ENCODE peak calls at places on chromosomes 12 and 14, in six cellular contexts. One of them, this sample, is unnamed.

GRCh38 chr12:99250091-99250490 is 397.5 kb upstream of the GARIN6 start:
- DNase-seq in HT-29: no peak
- DNase-seq in RPMI7951: no peak
- DNase-seq in activated T-helper 9 cell treated with anti-CD3 and anti-CD28 coated beads, Interleukin-2, amount 50 U/mL, for 16 hours: no peak
- DNase-seq in cardiac septum: no peak
- DNase-seq in right atrium auricular region: no peak
- DNase-seq in this sample: no peak

GRCh38 chr14:92780865-92781264 is 13.2 kb upstream of the GOLGA5 start:
- DNase-seq in HT-29: no peak
- DNase-seq in RPMI7951: no peak
- DNase-seq in activated T-helper 9 cell treated with anti-CD3 and anti-CD28 coated beads, Interleukin-2, amount 50 U/mL, for 16 hours: no peak
- DNase-seq in cardiac septum: no peak
- DNase-seq in right atrium auricular region: no peak
- DNase-seq in this sample: no peak

GRCh38 chr12:26177303-26177702 is 18.1 kb upstream of the SSPN start:
- DNase-seq in HT-29: peak; percentile 78
- DNase-seq in RPMI7951: no peak
- DNase-seq in activated T-helper 9 cell treated with anti-CD3 and anti-CD28 coated beads, Interleukin-2, amount 50 U/mL, for 16 hours: no peak
- DNase-seq in cardiac septum: no peak
- DNase-seq in right atrium auricular region: no peak
- DNase-seq in this sample: no peak

GRCh38 chr14:50055461-50056228 is 60.7 kb downstream of the VCPKMT start:
- DNase-seq in HT-29: no peak
- DNase-seq in RPMI7951: no peak
- DNase-seq in activated T-helper 9 cell treated with anti-CD3 and anti-CD28 coated beads, Interleukin-2, amount 50 U/mL, for 16 hours: no peak
- DNase-seq in cardiac septum: peak; percentile 74
- DNase-seq in right atrium auricular region: no peak
- DNase-seq in this sample: no peak

GRCh38 chr12:124713436-124714082 is 146.1 kb upstream of the NCOR2 start:
- DNase-seq in HT-29: no peak
- DNase-seq in RPMI7951: peak; percentile 85
- DNase-seq in activated T-helper 9 cell treated with anti-CD3 and anti-CD28 coated beads, Interleukin-2, amount 50 U/mL, for 16 hours: peak; percentile 23
- DNase-seq in cardiac septum: no peak
- DNase-seq in right atrium auricular region: peak; percentile 82
- DNase-seq in this sample: no peak

GRCh38 chr14:63752449-63753169 is 24.7 kb upstream of the SGPP1 start:
- DNase-seq in HT-29: peak; percentile 54
- DNase-seq in RPMI7951: peak; percentile 72
- DNase-seq in activated T-helper 9 cell treated with anti-CD3 and anti-CD28 coated beads, Interleukin-2, amount 50 U/mL, for 16 hours: no peak
- DNase-seq in cardiac septum: no peak
- DNase-seq in right atrium auricular region: no peak
- DNase-seq in this sample: no peak

GRCh38 chr14:60061371-60061770 is 30.4 kb upstream of the PCNX4 start:
- DNase-seq in HT-29: no peak
- DNase-seq in RPMI7951: no peak
- DNase-seq in activated T-helper 9 cell treated with anti-CD3 and anti-CD28 coated beads, Interleukin-2, amount 50 U/mL, for 16 hours: no peak
- DNase-seq in cardiac septum: no peak
- DNase-seq in right atrium auricular region: no peak
- DNase-seq in this sample: no peak

GRCh38 chr12:1857821-1858220 is 37.5 kb downstream of the LRTM2 start:
- DNase-seq in HT-29: no peak
- DNase-seq in RPMI7951: no peak
- DNase-seq in activated T-helper 9 cell treated with anti-CD3 and anti-CD28 coated beads, Interleukin-2, amount 50 U/mL, for 16 hours: no peak
- DNase-seq in cardiac septum: peak; percentile 56
- DNase-seq in right atrium auricular region: no peak
- DNase-seq in this sample: peak; percentile 46

GRCh38 chr12:76025601-76026575 is 5.7 kb downstream of the PHLDA1 start:
- DNase-seq in HT-29: peak; percentile 59
- DNase-seq in RPMI7951: peak; percentile 71
- DNase-seq in activated T-helper 9 cell treated with anti-CD3 and anti-CD28 coated beads, Interleukin-2, amount 50 U/mL, for 16 hours: no peak
- DNase-seq in cardiac septum: no peak
- DNase-seq in right atrium auricular region: no peak
- DNase-seq in this sample: no peak

GRCh38 chr12:116441292-116441691 is 117.9 kb upstream of the MAP1LC3B2 start:
- DNase-seq in HT-29: no peak
- DNase-seq in RPMI7951: no peak
- DNase-seq in activated T-helper 9 cell treated with anti-CD3 and anti-CD28 coated beads, Interleukin-2, amount 50 U/mL, for 16 hours: no peak
- DNase-seq in cardiac septum: no peak
- DNase-seq in right atrium auricular region: no peak
- DNase-seq in this sample: no peak

GRCh38 chr14:75222208-75222701 is 45.8 kb upstream of the TMED10 start:
- DNase-seq in HT-29: no peak
- DNase-seq in RPMI7951: no peak
- DNase-seq in activated T-helper 9 cell treated with anti-CD3 and anti-CD28 coated beads, Interleukin-2, amount 50 U/mL, for 16 hours: no peak
- DNase-seq in cardiac septum: no peak
- DNase-seq in right atrium auricular region: peak; percentile 69
- DNase-seq in this sample: no peak

GRCh38 chr14:45095143-45095542 is 11.2 kb downstream of the PRPF39 start:
- DNase-seq in HT-29: no peak
- DNase-seq in RPMI7951: no peak
- DNase-seq in activated T-helper 9 cell treated with anti-CD3 and anti-CD28 coated beads, Interleukin-2, amount 50 U/mL, for 16 hours: no peak
- DNase-seq in cardiac septum: no peak
- DNase-seq in right atrium auricular region: no peak
- DNase-seq in this sample: no peak

GRCh38 chr14:86035882-86036281 is 505.9 kb downstream of the FLRT2 start:
- DNase-seq in HT-29: peak; percentile 28
- DNase-seq in RPMI7951: no peak
- DNase-seq in activated T-helper 9 cell treated with anti-CD3 and anti-CD28 coated beads, Interleukin-2, amount 50 U/mL, for 16 hours: no peak
- DNase-seq in cardiac septum: no peak
- DNase-seq in right atrium auricular region: no peak
- DNase-seq in this sample: no peak

GRCh38 chr12:29907486-29907885 is 123.7 kb upstream of the TMTC1 start:
- DNase-seq in HT-29: no peak
- DNase-seq in RPMI7951: peak; percentile 4
- DNase-seq in activated T-helper 9 cell treated with anti-CD3 and anti-CD28 coated beads, Interleukin-2, amount 50 U/mL, for 16 hours: no peak
- DNase-seq in cardiac septum: no peak
- DNase-seq in right atrium auricular region: no peak
- DNase-seq in this sample: no peak

GRCh38 chr12:57627504-57628279 is 5.3 kb downstream of the B4GALNT1 start:
- DNase-seq in HT-29: no peak
- DNase-seq in RPMI7951: no peak
- DNase-seq in activated T-helper 9 cell treated with anti-CD3 and anti-CD28 coated beads, Interleukin-2, amount 50 U/mL, for 16 hours: no peak
- DNase-seq in cardiac septum: peak; percentile 72
- DNase-seq in right atrium auricular region: no peak
- DNase-seq in this sample: peak; percentile 60

GRCh38 chr12:54935235-54935951 is 49.2 kb downstream of the TESPA1 start:
- DNase-seq in HT-29: peak; percentile 56
- DNase-seq in RPMI7951: peak; percentile 82
- DNase-seq in activated T-helper 9 cell treated with anti-CD3 and anti-CD28 coated beads, Interleukin-2, amount 50 U/mL, for 16 hours: no peak
- DNase-seq in cardiac septum: no peak
- DNase-seq in right atrium auricular region: no peak
- DNase-seq in this sample: no peak

GRCh38 chr12:115259968-115260806 is 576.2 kb upstream of the TBX3 start:
- DNase-seq in HT-29: no peak
- DNase-seq in RPMI7951: no peak
- DNase-seq in activated T-helper 9 cell treated with anti-CD3 and anti-CD28 coated beads, Interleukin-2, amount 50 U/mL, for 16 hours: no peak
- DNase-seq in cardiac septum: no peak
- DNase-seq in right atrium auricular region: no peak
- DNase-seq in this sample: no peak

GRCh38 chr12:78096909-78097597 is 266.4 kb downstream of the NAV3 start:
- DNase-seq in HT-29: no peak
- DNase-seq in RPMI7951: peak; percentile 60
- DNase-seq in activated T-helper 9 cell treated with anti-CD3 and anti-CD28 coated beads, Interleukin-2, amount 50 U/mL, for 16 hours: no peak
- DNase-seq in cardiac septum: no peak
- DNase-seq in right atrium auricular region: no peak
- DNase-seq in this sample: no peak

GRCh38 chr12:68350753-68351152 is 18.6 kb upstream of the MDM1 start:
- DNase-seq in HT-29: no peak
- DNase-seq in RPMI7951: peak; percentile 21
- DNase-seq in activated T-helper 9 cell treated with anti-CD3 and anti-CD28 coated beads, Interleukin-2, amount 50 U/mL, for 16 hours: no peak
- DNase-seq in cardiac septum: no peak
- DNase-seq in right atrium auricular region: no peak
- DNase-seq in this sample: no peak

GRCh38 chr12:42725839-42726238 is 136.3 kb upstream of the PRICKLE1 start:
- DNase-seq in HT-29: no peak
- DNase-seq in RPMI7951: peak; percentile 95
- DNase-seq in activated T-helper 9 cell treated with anti-CD3 and anti-CD28 coated beads, Interleukin-2, amount 50 U/mL, for 16 hours: no peak
- DNase-seq in cardiac septum: no peak
- DNase-seq in right atrium auricular region: no peak
- DNase-seq in this sample: no peak

GRCh38 chr12:19288603-19289244 is 150.6 kb upstream of the AEBP2 start:
- DNase-seq in HT-29: peak; percentile 51
- DNase-seq in RPMI7951: peak; percentile 36
- DNase-seq in activated T-helper 9 cell treated with anti-CD3 and anti-CD28 coated beads, Interleukin-2, amount 50 U/mL, for 16 hours: no peak
- DNase-seq in cardiac septum: no peak
- DNase-seq in right atrium auricular region: no peak
- DNase-seq in this sample: no peak

GRCh38 chr14:92553456-92553855 is 39.9 kb downstream of the RIN3 start:
- DNase-seq in HT-29: no peak
- DNase-seq in RPMI7951: peak; percentile 79
- DNase-seq in activated T-helper 9 cell treated with anti-CD3 and anti-CD28 coated beads, Interleukin-2, amount 50 U/mL, for 16 hours: no peak
- DNase-seq in cardiac septum: no peak
- DNase-seq in right atrium auricular region: no peak
- DNase-seq in this sample: no peak

GRCh38 chr14:105588236-105588860 is 62.0 kb downstream of the TMEM121 start:
- DNase-seq in HT-29: no peak
- DNase-seq in RPMI7951: no peak
- DNase-seq in activated T-helper 9 cell treated with anti-CD3 and anti-CD28 coated beads, Interleukin-2, amount 50 U/mL, for 16 hours: no peak
- DNase-seq in cardiac septum: peak; percentile 64
- DNase-seq in right atrium auricular region: no peak
- DNase-seq in this sample: peak; percentile 56